ENCODE peak calls at places on chromosomes 1 and 21, in eight cellular contexts. K is GOT3; H is COR-L47; N is stimulated activated effector memory CD8-positive, alpha-beta T cell treated with anti-CD3 and anti-CD28 coated beads, Interleukin-12 subunit alpha, Interleukin-12 subunit beta, amount 100 ng/mL, for 72 hours; L is stimulated activated CD4-positive, alpha-beta T cell treated with anti-CD3 and anti-CD28 coated beads, Interleukin-1b, Interleukin-23, amount 100 ng/mL, for 48 hours; X is SHP77; B is tibial nerve; V is fibroblast of lung. C is an unnamed sample.
A peak's percentile ranks its signal among the peaks of the same experiment; 100 is the strongest.

GRCh38 chr1:148372731-148373130 is 110.4 kb downstream of the PPIAL4G start:
- DNase-seq in K (no peak), H (no peak), N (no peak), L (peak; percentile 58), X (no peak), B (no peak), V (no peak), C (no peak)

GRCh38 chr1:107668762-107669161 is 296.2 kb downstream of the VAV3 start:
- DNase-seq in K (no peak), H (no peak), N (no peak), L (no peak), X (no peak), B (no peak), V (peak; percentile 23), C (no peak)

GRCh38 chr1:99674665-99675064 is 28.8 kb downstream of the PALMD start:
- DNase-seq in K (no peak), H (no peak), N (no peak), L (no peak), X (peak; percentile 27), B (no peak), V (no peak), C (no peak)

GRCh38 chr1:201334325-201335173 is 42.9 kb downstream of the TNNT2 start:
- DNase-seq in K (no peak), H (no peak), N (no peak), L (no peak), X (no peak), B (no peak), V (no peak), C (no peak)

GRCh38 chr1:160208179-160209040 is 3.2 kb downstream of the PEA15 start:
- DNase-seq in K (no peak), H (no peak), N (no peak), L (no peak), X (no peak), B (no peak), V (no peak), C (no peak)

GRCh38 chr1:47487826-47488450 is 50.1 kb downstream of the FOXD2 start:
- DNase-seq in K (peak; percentile 19), H (no peak), N (no peak), L (no peak), X (no peak), B (no peak), V (no peak), C (no peak)

GRCh38 chr1:8370928-8371327 is 53.0 kb downstream of the SLC45A1 start:
- DNase-seq in K (no peak), H (peak; percentile 89), N (no peak), L (no peak), X (no peak), B (no peak), V (no peak), C (no peak)

GRCh38 chr21:34807881-34808568 is 139.2 kb downstream of the CLIC6 start:
- DNase-seq in K (peak; percentile 58), H (no peak), N (peak; percentile 84), L (peak; percentile 80), X (no peak), B (no peak), V (peak; percentile 96), C (no peak)

GRCh38 chr1:64823691-64824476 is 79.0 kb downstream of the RAVER2 start:
- DNase-seq in K (no peak), H (peak; percentile 76), N (peak; percentile 76), L (peak; percentile 41), X (peak; percentile 72), B (peak; percentile 91), V (peak; percentile 88), C (peak; percentile 74)

GRCh38 chr1:246365708-246366107 is 141.4 kb downstream of the SMYD3 start:
- DNase-seq in K (no peak), H (no peak), N (no peak), L (no peak), X (no peak), B (no peak), V (no peak), C (no peak)

GRCh38 chr21:34037446-34037845 is 35.9 kb upstream of the MRPS6 start:
- DNase-seq in K (no peak), H (no peak), N (peak; percentile 35), L (no peak), X (no peak), B (no peak), V (no peak), C (no peak)

GRCh38 chr1:169086603-169087455 is 19.7 kb upstream of the ATP1B1 start:
- DNase-seq in K (no peak), H (peak; percentile 14), N (no peak), L (no peak), X (no peak), B (no peak), V (peak; percentile 21), C (no peak)

GRCh38 chr1:36512842-36513241 is 30.1 kb upstream of the CSF3R start:
- DNase-seq in K (no peak), H (no peak), N (no peak), L (no peak), X (no peak), B (no peak), V (no peak), C (no peak)

GRCh38 chr1:193104906-193105820 is at the start of gene GLRX2:
- DNase-seq in K (peak; percentile 71), H (peak; percentile 83), N (peak; percentile 83), L (peak; percentile 50), X (peak; percentile 85), B (peak; percentile 67), V (peak; percentile 92), C (peak; percentile 91)